ENCODE peak calls at places on chromosomes 5 and 9, in nine cellular contexts. R, Y, X, N, J, C, E, L and W are unnamed samples.

GRCh38 chr9:3508078-3508431 is 17.7 kb downstream of the RFX3 start:
- DNase-seq in X (no peak), E (no peak), J (no peak), Y (no peak), R (no peak), C (no peak), N (no peak), L (no peak), W (no peak)

GRCh38 chr5:67206381-67207328 is 10.1 kb upstream of the CD180 start:
- DNase-seq in J (no peak), C (no peak), X (peak; percentile 95), Y (peak; percentile 84), N (peak; percentile 12), L (no peak), E (peak; percentile 62), R (no peak), W (peak; percentile 95)

GRCh38 chr5:120919017-120919416 is 454.9 kb downstream of the PRR16 start:
- DNase-seq in C (no peak), J (no peak), L (no peak), E (no peak), X (no peak), N (no peak), R (no peak), Y (no peak), W (no peak)

GRCh38 chr5:1732238-1732880 is 67.3 kb downstream of the MRPL36 start:
- DNase-seq in E (no peak), X (peak; percentile 14), L (no peak), N (no peak), J (no peak), R (no peak), C (no peak), Y (no peak), W (no peak)

GRCh38 chr9:136309101-136309801 is 5.4 kb upstream of the CCDC187 start:
- DNase-seq in E (no peak), C (no peak), N (no peak), L (peak; percentile 94), Y (no peak), X (no peak), J (no peak), R (no peak), W (peak; percentile 58)

GRCh38 chr5:73253047-73253660 is 80.2 kb downstream of the TMEM174 start:
- DNase-seq in R (no peak), L (no peak), X (no peak), Y (peak; percentile 48), C (no peak), E (no peak), J (no peak), N (no peak), W (no peak)

GRCh38 chr5:35854248-35854647 is 2.4 kb upstream of the IL7R start:
- DNase-seq in Y (no peak), R (no peak), E (no peak), X (peak; percentile 67), N (no peak), C (no peak), J (no peak), L (no peak), W (no peak)

GRCh38 chr5:154542581-154542980 is 64.6 kb upstream of the HAND1 start:
- DNase-seq in J (no peak), N (no peak), Y (no peak), X (no peak), L (no peak), R (no peak), E (no peak), C (no peak), W (no peak)

GRCh38 chr5:65128226-65128625 is 353.5 kb downstream of the ADAMTS6 start:
- DNase-seq in C (no peak), L (no peak), E (no peak), Y (peak; percentile 52), N (no peak), J (no peak), X (no peak), R (peak; percentile 38), W (no peak)

GRCh38 chr5:128637031-128637430 is 99.0 kb upstream of the FBN2 start:
- DNase-seq in Y (peak; percentile 84), N (peak; percentile 9), C (peak; percentile 41), L (no peak), E (no peak), R (no peak), X (no peak), J (no peak), W (no peak)

GRCh38 chr5:107100121-107100520 is 570.6 kb downstream of the EFNA5 start:
- DNase-seq in J (no peak), L (no peak), C (no peak), Y (no peak), E (no peak), X (no peak), R (no peak), N (no peak), W (no peak)

GRCh38 chr5:54785729-54786548 is 199.5 kb downstream of the ESM1 start:
- DNase-seq in X (no peak), C (no peak), E (no peak), R (no peak), Y (peak; percentile 21), J (peak; percentile 75), L (no peak), N (no peak), W (no peak)

GRCh38 chr9:17484906-17485305 is 94.0 kb upstream of the SH3GL2 start:
- DNase-seq in R (no peak), E (no peak), Y (peak; percentile 11), L (no peak), X (no peak), N (no peak), C (no peak), J (no peak), W (no peak)

GRCh38 chr9:16986441-16987387 is 116.2 kb upstream of the BNC2 start:
- DNase-seq in N (peak; percentile 72), Y (peak; percentile 80), E (no peak), X (no peak), J (no peak), C (no peak), L (no peak), R (no peak), W (peak; percentile 64)

GRCh38 chr5:73911761-73912393 is 285.9 kb downstream of the ARHGEF28 start:
- DNase-seq in Y (peak; percentile 41), R (no peak), X (no peak), L (peak; percentile 23), N (no peak), C (no peak), J (no peak), E (no peak), W (no peak)

GRCh38 chr9:133107245-133107722 is 13.8 kb downstream of the RALGDS start:
- DNase-seq in R (no peak), X (no peak), N (no peak), C (no peak), J (no peak), Y (no peak), L (no peak), E (no peak), W (no peak)